ENCODE peak calls at places on chromosomes 12 and 14, in five cellular contexts. X is AG10803, T is Calu3, O is brain microvascular endothelial cell, I is astrocyte of the spinal cord. Y is an unnamed sample.

GRCh38 chr14:59254146-59254910 is 65.9 kb downstream of the DAAM1 start:
- DNase-seq in T (no peak), X (peak), O (peak), I (peak), Y (peak)

GRCh38 chr12:132559652-132560420 is 50.5 kb downstream of the LRCOL1 start:
- DNase-seq in O (no peak), X (peak), I (peak), T (peak), Y (peak)

GRCh38 chr12:81863406-81863805 is 104.3 kb upstream of the PPFIA2 start:
- DNase-seq in X (no peak), O (peak), T (no peak), I (peak), Y (no peak)

GRCh38 chr14:105204931-105205717 is 24.0 kb upstream of the NUDT14 start:
- DNase-seq in X (no peak), T (no peak), O (no peak), I (no peak), Y (peak)

GRCh38 chr14:66359500-66359899 is 126.7 kb upstream of the CCDC196 start:
- DNase-seq in O (no peak), X (peak), T (peak), I (peak), Y (peak)

GRCh38 chr14:99721792-99722516 is 37.9 kb downstream of the CYP46A1 start:
- DNase-seq in I (no peak), T (no peak), O (no peak), X (no peak), Y (no peak)

GRCh38 chr14:91041450-91041849 is 19.0 kb downstream of the RPS6KA5 start:
- DNase-seq in O (no peak), T (no peak), I (no peak), X (no peak), Y (no peak)

GRCh38 chr12:11780521-11781101 is 131.1 kb downstream of the ETV6 start:
- DNase-seq in I (no peak), T (no peak), O (no peak), X (no peak), Y (no peak)

GRCh38 chr12:98253207-98253606 is 262.2 kb upstream of the TMPO start:
- DNase-seq in I (no peak), X (no peak), O (no peak), T (no peak), Y (no peak)

GRCh38 chr12:74816398-74817175 is 279.0 kb downstream of the ATXN7L3B start:
- DNase-seq in O (no peak), T (no peak), X (no peak), I (no peak), Y (no peak)

GRCh38 chr12:120206228-120206627 is 5.3 kb upstream of the RPLP0 start:
- DNase-seq in O (no peak), X (no peak), I (no peak), T (no peak), Y (no peak)

GRCh38 chr14:49679271-49679670 is 8.7 kb downstream of the POLE2 start:
- DNase-seq in X (no peak), T (no peak), I (peak), O (no peak), Y (no peak)

GRCh38 chr14:92780444-92780843 is 13.7 kb upstream of the GOLGA5 start:
- DNase-seq in I (peak), T (no peak), X (peak), O (peak), Y (peak)

GRCh38 chr12:54058189-54058917 is 4.7 kb downstream of the HOXC4 start:
- DNase-seq in T (no peak), I (no peak), X (no peak), O (no peak), Y (no peak)

GRCh38 chr14:23095196-23096108 is at the start of gene C14orf119:
- DNase-seq in I (peak), X (peak), T (peak), O (peak), Y (peak)

GRCh38 chr12:130761537-130762318 is 45.6 kb upstream of the RIMBP2 start:
- DNase-seq in I (peak), O (peak), X (peak), T (peak), Y (peak)

GRCh38 chr12:94010307-94010706 is 138.1 kb upstream of the PLXNC1 start:
- DNase-seq in I (no peak), T (no peak), O (no peak), X (no peak), Y (no peak)

GRCh38 chr14:68384335-68384734 is 408.5 kb downstream of the ZFP36L1 start:
- DNase-seq in O (no peak), X (peak), I (no peak), T (no peak), Y (peak)

GRCh38 chr14:58129208-58129607 is 22.8 kb downstream of the ARMH4 start:
- DNase-seq in I (no peak), T (no peak), X (no peak), O (no peak), Y (no peak)
- TF ChIP-seq CTCF in I (peak), T (no peak), X (peak), O (peak), Y (peak)

GRCh38 chr14:31749275-31749674 is 188.1 kb downstream of the NUBPL start:
- DNase-seq in I (no peak), O (no peak), X (no peak), T (no peak), Y (no peak)

GRCh38 chr14:31740688-31741087 is 179.5 kb downstream of the NUBPL start:
- DNase-seq in X (no peak), T (no peak), I (no peak), O (no peak), Y (no peak)

GRCh38 chr14:31746326-31746725 is 185.1 kb downstream of the NUBPL start:
- DNase-seq in I (no peak), X (no peak), O (no peak), T (no peak), Y (no peak)

DNA sequence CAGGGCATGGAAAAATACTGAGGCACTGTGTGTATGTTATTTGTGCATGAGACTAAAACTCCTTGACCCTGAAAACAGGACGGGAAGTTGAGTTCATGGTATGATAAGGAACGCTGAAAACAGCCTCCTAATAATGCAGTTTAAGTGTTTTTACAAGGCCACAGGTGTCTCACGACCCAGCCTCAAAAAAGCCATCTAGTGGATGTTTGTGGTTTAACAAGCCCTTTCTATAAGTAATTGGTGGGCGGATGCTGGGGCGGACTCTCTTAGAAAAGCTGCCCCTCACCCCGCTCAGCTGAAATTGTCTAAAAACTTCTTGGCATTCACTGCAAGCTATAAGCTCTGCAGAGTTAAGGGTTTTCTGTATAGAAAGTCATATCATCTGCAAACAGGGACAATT is 184.5 kb downstream of the NUBPL start:
- DNase-seq in I (no peak), X (no peak), O (no peak), T (no peak), Y (no peak)
- TF ChIP-seq CTCF in I (no peak), X (no peak), O (peak), T (no peak), Y (no peak)

GRCh38 chr12:49636574-49636973 is 13.2 kb downstream of the PRPF40B start:
- DNase-seq in O (no peak), X (no peak), I (no peak), T (no peak), Y (no peak)

GRCh38 chr12:49635656-49636055 is 12.3 kb downstream of the PRPF40B start:
- DNase-seq in I (no peak), X (no peak), O (no peak), T (no peak), Y (no peak)

GRCh38 chr12:49637401-49637800 is 14.0 kb downstream of the PRPF40B start:
- DNase-seq in X (no peak), I (no peak), O (no peak), T (no peak), Y (no peak)

GRCh38 chr12:49635036-49635435 is 11.7 kb downstream of the PRPF40B start:
- DNase-seq in I (no peak), X (no peak), O (no peak), T (no peak), Y (no peak)

DNA sequence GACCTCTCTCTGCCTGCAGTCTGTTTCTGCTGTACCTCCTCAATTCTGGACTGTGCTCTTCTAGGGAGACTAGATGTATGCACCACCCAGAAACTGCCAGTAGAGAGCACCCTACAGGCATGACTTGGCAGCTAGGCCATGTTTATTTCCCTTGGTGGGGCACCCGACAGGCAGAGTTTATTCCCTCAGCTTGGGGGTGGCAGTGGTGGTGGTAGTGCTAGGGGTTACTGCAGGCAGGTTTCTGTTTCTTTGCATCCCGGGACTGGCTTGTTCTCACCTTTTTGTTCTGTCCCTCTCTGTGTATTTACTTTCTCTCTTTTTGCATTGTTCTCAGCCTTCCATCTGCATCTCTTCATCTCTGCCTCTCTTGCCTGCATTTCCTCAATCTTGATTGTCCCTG is 13.6 kb downstream of the PRPF40B start:
- DNase-seq in T (peak), O (peak), I (peak), X (peak), Y (peak)
- TF ChIP-seq CTCF in T (peak), O (peak), I (peak), X (peak), Y (peak)

GRCh38 chr12:7905071-7905470 is 30.9 kb downstream of the SLC2A3 start:
- DNase-seq in O (no peak), T (no peak), X (no peak), I (peak), Y (no peak)

DNA sequence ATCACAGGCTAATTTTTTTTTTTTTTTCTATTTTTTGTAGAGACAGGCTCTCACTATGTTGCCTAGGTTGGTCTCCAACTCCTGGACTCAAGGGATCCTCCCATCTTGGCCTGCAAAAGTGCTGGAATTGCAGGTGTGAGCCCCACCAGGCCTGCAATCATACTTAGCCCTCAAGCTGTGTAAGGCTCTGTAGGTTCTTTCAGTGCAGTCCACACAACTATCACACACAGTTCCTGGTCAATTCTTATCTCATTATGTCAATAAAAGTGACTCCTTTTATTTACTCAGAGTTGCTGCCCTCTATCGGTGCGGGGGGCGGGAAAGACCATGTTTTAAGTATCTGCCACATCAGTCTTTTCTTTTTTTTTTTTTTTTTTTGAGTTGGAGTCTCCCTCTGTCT is 29.0 kb downstream of the SLC2A3 start:
- DNase-seq in X (peak), I (peak), O (peak), T (peak), Y (peak)
- TF ChIP-seq CTCF in X (peak), I (peak), O (peak), T (peak), Y (peak)

GRCh38 chr14:97101561-97101960 is 304.4 kb downstream of the VRK1 start:
- DNase-seq in X (no peak), O (no peak), T (no peak), I (no peak), Y (no peak)

GRCh38 chr14:97095269-97095668 is 298.1 kb downstream of the VRK1 start:
- DNase-seq in I (no peak), O (no peak), X (no peak), T (no peak), Y (no peak)

GRCh38 chr14:97104029-97104428 is 306.8 kb downstream of the VRK1 start:
- DNase-seq in I (no peak), O (no peak), T (no peak), X (no peak), Y (no peak)

GRCh38 chr14:97106166-97106565 is 309.0 kb downstream of the VRK1 start:
- DNase-seq in I (no peak), O (no peak), T (no peak), X (no peak), Y (no peak)

GRCh38 chr14:97100306-97100705 is 303.1 kb downstream of the VRK1 start:
- DNase-seq in I (no peak), T (no peak), O (no peak), X (no peak), Y (no peak)
- TF ChIP-seq CTCF in I (no peak), T (no peak), O (no peak), X (no peak), Y (no peak)

DNA sequence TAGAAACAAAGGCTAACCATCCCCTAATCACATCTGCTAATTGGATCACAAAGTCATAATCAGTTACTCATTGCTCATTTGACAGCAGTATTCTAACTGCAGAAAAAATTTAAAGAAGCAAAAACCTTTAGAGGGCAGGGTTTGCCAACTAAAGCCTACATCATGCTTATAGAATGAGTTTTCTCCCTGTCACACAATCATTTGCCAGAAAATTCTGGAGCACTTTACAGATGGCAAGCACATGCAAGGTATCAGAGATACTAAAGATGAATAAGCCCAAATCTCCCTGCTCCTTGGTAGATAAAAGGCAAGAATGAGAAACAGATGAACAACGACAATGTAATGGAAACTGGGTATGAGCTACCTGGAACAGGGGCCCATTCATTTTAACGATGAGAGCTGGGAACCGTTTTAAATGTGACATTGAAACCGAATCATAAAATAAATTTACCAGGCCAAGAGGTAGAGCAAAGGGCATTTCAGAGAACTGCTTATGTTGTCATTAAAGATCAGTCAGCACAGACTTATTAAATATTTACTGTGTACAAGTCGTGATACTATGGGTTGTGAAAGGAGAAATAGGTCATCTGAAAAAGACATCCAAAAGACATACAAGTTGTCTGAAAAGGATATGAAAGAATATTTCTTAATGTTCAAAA is 211.4 kb upstream of the ABCD2 start:
- DNase-seq in X (peak), T (no peak), I (no peak), O (no peak), Y (peak)
- TF ChIP-seq CTCF in X (no peak), T (no peak), I (no peak), O (no peak), Y (no peak)

GRCh38 chr12:107318554-107318803 is 225.1 kb upstream of the CRY1 start:
- DNase-seq in T (no peak), I (no peak), O (no peak), X (peak), Y (no peak)

GRCh38 chr12:107319536-107320030 is 226.2 kb upstream of the CRY1 start:
- DNase-seq in O (no peak), T (no peak), X (no peak), I (no peak), Y (no peak)

GRCh38 chr12:107320031-107320928 is 226.9 kb upstream of the CRY1 start:
- DNase-seq in T (peak), X (peak), O (peak), I (peak), Y (peak)

GRCh38 chr12:107317751-107318553 is 224.6 kb upstream of the CRY1 start:
- DNase-seq in O (peak), I (peak), X (peak), T (peak), Y (peak)

GRCh38 chr12:107318804-107319535 is 225.6 kb upstream of the CRY1 start:
- DNase-seq in X (peak), I (peak), T (peak), O (peak), Y (no peak)
- TF ChIP-seq CTCF in X (no peak), I (no peak), T (no peak), O (no peak), Y (no peak)

DNA sequence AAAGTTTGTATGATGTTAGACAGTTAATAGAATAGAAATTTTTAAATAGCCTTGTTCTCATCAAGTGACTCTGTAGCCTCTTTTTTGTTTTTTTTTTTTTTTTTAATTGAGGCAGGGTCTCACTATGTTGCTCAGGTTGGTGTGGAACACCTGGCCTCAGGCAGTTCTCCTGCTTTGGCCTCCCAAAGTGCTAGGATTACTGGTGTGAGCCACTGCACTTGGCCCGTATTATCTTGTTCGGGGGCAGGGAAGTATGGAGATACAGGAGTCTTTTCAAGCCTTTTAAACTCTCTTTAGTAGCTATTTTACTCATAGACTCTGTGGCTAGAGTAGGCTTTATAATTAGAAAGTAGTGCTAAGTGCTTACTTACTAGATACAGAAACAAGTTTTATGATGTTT is 31.1 kb downstream of the FBXO34 start:
- DNase-seq in O (no peak), X (no peak), T (no peak), I (no peak), Y (no peak)
- TF ChIP-seq CTCF in O (no peak), X (no peak), T (no peak), I (no peak), Y (no peak)

GRCh38 chr14:64465856-64466554 is 706 bp downstream of the AKAP5 start:
- DNase-seq in X (peak), I (peak), O (peak), T (peak), Y (peak)
- TF ChIP-seq CTCF in X (peak), I (peak), O (peak), T (no peak), Y (peak)

Y was measured in foreskin fibroblast.